ENCODE peak calls at places on chromosomes 5 and 9, in six cellular contexts. B is adrenal gland, K is hepatocyte, R is lung, E is suprapubic skin, Z is fibroblast of lung. O is an unnamed sample. For H3K4me1 and H3K36me3, the result is how much of the 10 kb centered on the place peaks cover.

GRCh38 chr5:74865293-74865798 is 841 bp downstream of the FAM169A start:
- DNase-seq in Z (no peak), R (no peak), B (no peak), E (no peak), K (peak), O (no peak)

GRCh38 chr5:132055808-132056609 is 4.4 kb upstream of the IL3 start:
- DNase-seq in R (peak), E (peak), K (no peak), B (peak), Z (no peak), O (no peak)

GRCh38 chr5:89893546-89893945 is 516.0 kb downstream of the CETN3 start:
- DNase-seq in R (no peak), E (no peak), Z (no peak), B (no peak), K (no peak), O (no peak)

GRCh38 chr5:92268343-92268742 is 885.2 kb upstream of the ARRDC3 start:
- DNase-seq in R (no peak), E (no peak), B (no peak), Z (no peak), K (no peak), O (peak)

GRCh38 chr5:93342563-93343061 is 238.4 kb downstream of the NR2F1-AS1 start:
- DNase-seq in K (no peak), B (no peak), E (no peak), Z (no peak), R (no peak), O (no peak)

GRCh38 chr5:161096591-161096990 is 244.6 kb upstream of the ATP10B start:
- DNase-seq in R (no peak), B (no peak), E (no peak), K (peak), Z (peak), O (no peak)

GRCh38 chr5:87113848-87114247 is 153.8 kb upstream of the RASA1 start:
- DNase-seq in R (no peak), K (no peak), E (no peak), Z (peak), B (no peak), O (no peak)

GRCh38 chr5:164649266-164649665 is 1143.8 kb downstream of the MAT2B start:
- DNase-seq in K (no peak), R (no peak), Z (peak), E (no peak), B (no peak), O (no peak)

GRCh38 chr5:157857821-157858526 is 971 bp downstream of the CLINT1 start:
- DNase-seq in E (no peak), Z (peak), R (no peak), K (no peak), B (no peak), O (no peak)

GRCh38 chr9:764105-764524 is 77.4 kb upstream of the DMRT1 start:
- DNase-seq in Z (peak), K (peak), E (no peak), R (peak), B (peak), O (peak)

GRCh38 chr5:67102708-67103107 is 93.9 kb downstream of the CD180 start:
- DNase-seq in Z (no peak), K (no peak), B (no peak), E (no peak), R (no peak), O (no peak)

GRCh38 chr5:2998106-2998505 is 246.6 kb upstream of the IRX2 start:
- DNase-seq in B (peak), E (no peak), Z (no peak), R (no peak), K (no peak), O (no peak)

GRCh38 chr5:179967489-179967888 is 59.8 kb upstream of the TBC1D9B start:
- DNase-seq in B (no peak), Z (no peak), R (no peak), E (no peak), K (peak), O (no peak)

GRCh38 chr5:6087576-6087975 is 290.8 kb downstream of the MED10 start:
- DNase-seq in E (no peak), K (no peak), R (no peak), B (no peak), Z (no peak), O (no peak)

GRCh38 chr5:95471922-95472321 is 80.8 kb downstream of the FAM81B start:
- DNase-seq in E (no peak), B (no peak), K (no peak), R (no peak), Z (peak), O (no peak)

GRCh38 chr5:171676286-171676944 is 109.2 kb upstream of the SMIM23 start:
- DNase-seq in R (no peak), Z (no peak), K (no peak), B (no peak), E (no peak), O (peak)

GRCh38 chr5:132419517-132420468 is 50.3 kb downstream of the SLC22A5 start:
- DNase-seq in E (peak), Z (peak), R (peak), K (peak), B (peak), O (peak)

GRCh38 chr5:170755679-170756456 is 27.7 kb upstream of the GABRP start:
- DNase-seq in Z (no peak), E (no peak), B (no peak), R (peak), K (no peak), O (no peak)

GRCh38 chr5:132277971-132278964 is 15.9 kb upstream of the SLC22A4 start:
- DNase-seq in Z (no peak), R (no peak), E (no peak), B (no peak), K (peak), O (peak)

GRCh38 chr5:130109152-130109551 is 204.9 kb downstream of the CHSY3 start:
- DNase-seq in E (no peak), Z (peak), K (peak), B (no peak), R (no peak), O (no peak)

GRCh38 chr5:27511061-27511460 is 472.7 kb upstream of the CDH9 start:
- DNase-seq in B (no peak), E (no peak), Z (peak), R (no peak), K (no peak), O (no peak)

GRCh38 chr9:2489838-2490314 is 131.7 kb upstream of the VLDLR start:
- DNase-seq in B (no peak), E (no peak), Z (peak), R (no peak), K (no peak), O (no peak)

GRCh38 chr5:145775893-145776444 is 59.2 kb downstream of the PRELID2 start:
- DNase-seq in E (no peak), B (peak), K (peak), R (no peak), Z (peak), O (no peak)

GRCh38 chr5:178221203-178221771 is 11.3 kb downstream of the PHYKPL start:
- DNase-seq in R (no peak), B (no peak), E (no peak), K (no peak), Z (no peak), O (no peak)

GRCh38 chr5:61394793-61395192 is 62.7 kb downstream of the ZSWIM6 start:
- DNase-seq in R (no peak), K (no peak), B (no peak), Z (no peak), E (no peak), O (no peak)
- H3K4me1 ChIP-seq in R (under half), K (under half), B (under half), Z (under half), E (under half), O (under half)

DNA sequence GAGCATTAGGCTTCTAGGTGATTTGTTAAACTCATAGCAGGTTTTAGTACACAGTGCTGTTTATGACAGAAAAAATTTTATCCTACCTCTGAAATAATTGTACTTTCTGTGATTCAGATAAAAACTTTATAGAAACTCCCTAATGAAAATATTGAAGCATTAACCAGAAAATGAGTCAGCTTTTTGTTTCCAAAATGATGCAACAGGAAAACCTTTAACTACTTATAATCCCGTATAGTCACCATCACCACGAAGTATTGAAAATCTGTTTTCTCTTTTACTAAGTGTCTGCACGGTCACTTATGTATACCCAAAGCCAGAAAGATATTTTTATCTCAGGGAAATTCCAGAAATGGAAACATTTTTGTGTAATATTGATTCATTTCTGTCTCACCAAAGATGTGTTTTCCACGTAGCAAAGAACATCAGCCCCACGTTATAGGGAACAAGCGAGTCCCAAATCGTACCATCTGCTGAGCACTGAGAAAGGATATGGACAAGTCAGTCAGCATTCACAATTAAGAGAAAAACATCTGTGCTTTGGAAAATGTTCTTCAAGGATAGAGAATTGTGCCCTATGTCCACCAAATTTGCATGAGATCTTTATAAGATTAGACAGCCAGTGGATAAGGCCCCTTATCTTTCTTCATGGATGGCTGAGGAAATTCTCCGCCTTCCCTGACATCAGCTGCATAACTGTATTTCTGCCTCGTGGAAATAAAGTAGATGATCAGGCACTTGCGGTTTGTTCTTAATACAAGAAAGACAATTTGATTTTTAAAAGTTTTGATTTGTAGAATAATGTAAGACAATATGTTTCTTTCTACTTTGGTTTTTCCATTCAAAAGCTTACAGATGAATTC is 41.9 kb downstream of the TNFAIP8 start:
- DNase-seq in R (no peak), E (no peak), Z (peak), B (no peak), K (no peak), O (no peak)
- H3K36me3 ChIP-seq in R (under half), E (under half), Z (under half), B (under half), K (under half), O (under half)

DNA sequence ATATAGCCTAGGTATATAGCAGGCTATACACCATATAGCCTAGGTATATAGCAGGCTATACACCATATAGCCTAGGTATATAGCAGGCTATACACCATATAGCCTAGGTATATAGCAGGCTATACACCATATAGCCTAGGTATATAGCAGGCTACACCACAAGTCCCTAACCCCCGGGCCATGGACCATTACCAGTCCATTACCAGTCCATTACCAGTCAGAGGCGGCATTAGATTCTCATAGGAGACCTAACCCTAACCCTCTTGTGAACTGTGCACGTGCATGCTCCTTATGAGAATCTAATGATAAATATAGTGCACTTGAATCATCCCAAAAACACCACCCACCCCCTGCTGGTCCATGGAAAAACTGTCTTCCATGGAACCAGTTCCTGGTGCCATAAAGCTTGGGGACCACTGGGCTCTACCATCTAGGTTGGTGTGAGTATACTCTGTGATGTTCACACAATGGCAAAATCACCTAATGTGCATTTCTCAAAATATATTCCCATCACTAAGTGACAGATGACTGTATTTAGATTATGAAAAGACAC is 4.7 kb downstream of the PLIN2 start:
- DNase-seq in Z (no peak), R (no peak), E (no peak), K (no peak), B (no peak), O (no peak)
- H3K4me1 ChIP-seq in Z (under half), R (under half), E (half or more), K (under half), B (under half), O (under half)

DNA sequence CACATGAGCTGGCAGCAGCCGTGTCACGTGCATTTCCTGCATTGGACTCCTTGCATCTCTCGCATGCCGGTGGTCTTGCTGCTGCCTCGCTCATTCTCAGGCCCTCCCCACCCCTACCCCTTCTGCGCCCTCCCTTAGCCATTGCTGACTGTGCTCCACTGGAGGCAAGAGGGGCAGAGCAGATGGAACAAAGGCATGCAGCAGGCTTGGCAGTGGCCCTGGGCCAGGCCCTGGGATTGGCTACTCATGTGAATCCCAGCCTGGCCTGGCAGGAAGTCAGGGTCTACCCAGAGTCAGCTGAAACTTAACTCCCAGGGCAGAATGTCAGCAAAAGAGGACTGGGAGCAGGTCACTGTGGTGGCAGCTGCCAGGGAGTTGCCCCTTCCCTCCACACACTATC is 62.3 kb downstream of the TSTD2 start:
- DNase-seq in K (no peak), B (peak), Z (no peak), R (no peak), E (no peak), O (peak)
- H3K36me3 ChIP-seq in K (under half), B (under half), Z (under half), R (under half), E (under half), O (under half)

GRCh38 chr9:75616052-75616451 is 274.4 kb upstream of the PCSK5 start:
- DNase-seq in K (no peak), R (no peak), Z (no peak), E (no peak), B (no peak), O (no peak)

GRCh38 chr9:75616841-75617566 is 273.5 kb upstream of the PCSK5 start:
- DNase-seq in K (no peak), Z (no peak), E (no peak), B (no peak), R (no peak), O (no peak)

GRCh38 chr9:75612205-75612604 is 278.3 kb upstream of the PCSK5 start:
- DNase-seq in K (no peak), R (no peak), B (no peak), E (no peak), Z (no peak), O (no peak)

GRCh38 chr9:75612754-75613153 is 277.7 kb upstream of the PCSK5 start:
- DNase-seq in Z (peak), R (no peak), K (no peak), B (no peak), E (no peak), O (no peak)

DNA sequence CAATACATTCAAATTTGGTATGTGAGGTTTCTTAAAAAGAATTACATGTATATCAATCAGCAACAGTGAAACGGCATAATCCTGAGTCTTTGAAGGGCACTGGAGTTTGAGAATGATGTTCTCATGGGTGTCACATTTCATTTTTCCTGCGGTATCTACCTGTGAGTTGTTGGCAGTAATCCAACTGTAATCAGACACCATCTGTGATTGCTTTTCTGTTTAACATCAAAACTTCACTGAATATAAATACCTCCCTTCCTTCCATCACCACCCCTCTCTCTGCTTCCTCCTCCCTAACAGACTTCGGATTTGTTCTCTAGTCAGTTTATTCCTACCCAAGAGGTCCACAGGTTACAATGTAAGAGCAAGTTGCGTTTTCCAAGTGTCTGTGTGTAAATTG is 275.2 kb upstream of the PCSK5 start:
- DNase-seq in E (no peak), K (peak), R (no peak), Z (no peak), B (no peak), O (no peak)
- H3K4me1 ChIP-seq in E (under half), K (under half), R (under half), Z (under half), B (under half), O (under half)

GRCh38 chr5:16674750-16675149 is 58.0 kb upstream of the RETREG1 start:
- DNase-seq in Z (no peak), E (no peak), K (no peak), R (no peak), B (no peak), O (no peak)
- H3K36me3 ChIP-seq in Z (under half), E (half or more), K (under half), R (under half), B (under half), O (half or more)

DNA sequence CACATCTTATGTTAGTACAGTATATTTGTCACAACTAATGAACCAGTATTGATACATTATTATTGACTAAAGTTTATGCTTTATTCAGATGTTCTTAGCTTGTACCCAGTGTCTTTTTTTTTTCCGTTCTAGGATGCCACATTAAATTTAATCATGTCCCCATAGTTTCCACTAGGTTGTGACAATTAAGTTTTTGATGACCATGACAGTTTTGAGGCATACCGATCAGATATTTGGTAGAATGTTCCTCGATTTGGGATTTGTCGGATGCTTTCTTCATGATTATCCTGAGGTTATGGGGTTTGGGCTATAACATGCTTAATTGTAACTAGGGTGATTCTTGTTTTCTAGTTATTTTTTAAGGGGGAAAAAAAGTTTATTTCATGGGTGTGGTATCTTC is 22.6 kb downstream of the PRRC2B start:
- DNase-seq in B (no peak), K (no peak), R (no peak), Z (no peak), E (no peak), O (no peak)
- H3K4me1 ChIP-seq in B (under half), K (under half), R (under half), Z (under half), E (half or more), O (under half)

DNA sequence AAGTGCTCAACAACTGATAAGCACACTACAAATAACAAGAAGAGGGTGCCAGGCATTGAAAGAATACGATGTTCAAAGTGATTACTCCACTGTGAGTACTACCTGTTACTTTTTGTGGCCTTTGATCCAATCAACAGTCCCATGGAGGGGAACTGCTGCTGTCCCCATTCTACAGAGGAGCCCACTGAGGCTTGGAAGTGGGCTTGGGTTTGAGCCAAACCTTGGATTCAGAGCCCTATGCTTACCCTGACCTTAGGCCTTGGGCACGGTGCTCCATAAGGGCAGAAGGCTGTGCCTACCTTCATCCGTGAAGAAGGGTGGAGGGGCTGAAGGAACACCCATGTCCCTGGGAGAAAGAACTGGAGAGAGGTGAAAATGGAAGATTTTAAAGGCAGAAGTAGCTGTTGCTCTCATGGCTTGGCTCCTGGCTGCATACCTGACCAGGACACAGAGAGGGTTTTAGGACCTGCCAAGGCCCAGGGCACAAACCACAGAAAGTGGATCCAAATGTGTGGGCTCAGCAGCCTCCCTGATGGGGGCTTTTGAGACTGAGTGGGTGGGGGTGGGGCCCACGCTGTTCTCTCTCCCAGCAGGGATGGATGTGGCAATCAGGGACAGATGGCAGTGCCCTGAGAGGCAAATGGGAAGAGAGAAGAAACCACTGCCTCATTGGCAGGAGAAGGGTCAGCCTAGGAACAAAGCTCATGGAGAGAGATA is 34.7 kb upstream of the TIFAB start:
- DNase-seq in K (no peak), R (no peak), Z (no peak), B (no peak), E (no peak), O (no peak)
- H3K36me3 ChIP-seq in K (under half), R (under half), Z (under half), B (under half), E (under half), O (under half)

DNA sequence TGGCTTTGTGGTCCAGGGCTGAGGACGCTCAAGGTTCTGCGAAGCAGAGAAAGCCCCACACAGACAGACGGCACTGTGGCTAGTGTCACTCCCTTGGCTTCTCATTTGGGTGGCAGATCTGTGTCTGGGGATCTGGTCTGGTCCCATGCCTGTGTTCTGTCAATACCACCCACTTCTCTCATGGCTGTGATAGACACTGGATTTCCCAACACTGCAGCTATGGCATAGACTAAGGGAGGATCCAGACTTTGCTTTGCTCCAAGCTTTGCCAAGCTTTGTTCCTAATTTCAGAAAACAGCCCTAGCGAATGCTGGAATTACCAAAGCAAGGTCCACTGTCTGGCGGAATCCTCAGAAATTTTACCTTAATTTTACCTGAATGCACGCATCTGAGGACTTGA is 62.1 kb downstream of the GADD45G start:
- DNase-seq in B (peak), Z (no peak), R (no peak), K (no peak), E (no peak), O (no peak)
- H3K4me1 ChIP-seq in B (under half), Z (under half), R (under half), K (half or more), E (under half), O (under half)